ENCODE peak calls at places on chromosome 10, in eight cellular contexts. O is fibroblast of mammary gland, Y is Calu3, A is activated B cell treated with CpG ODN at 0.5 μM for 24 hours, M is H4, V is caudate nucleus, G is GM23248, I is lung. C is an unnamed sample.

GRCh38 chr10:77317221-77317620 is 320.4 kb downstream of the KCNMA1 start:
- DNase-seq in I (no peak), A (no peak), V (no peak), M (no peak), Y (no peak), O (no peak), G (no peak), C (no peak)

GRCh38 chr10:131779661-131780394 is 121.0 kb upstream of the PPP2R2D start:
- DNase-seq in M (no peak), O (no peak), V (no peak), A (no peak), G (no peak), Y (no peak), I (no peak), C (no peak)

GRCh38 chr10:7945469-7946187 is 108.9 kb upstream of the GATA3 start:
- DNase-seq in V (no peak), O (peak; percentile 61), Y (no peak), A (no peak), G (peak; percentile 63), I (no peak), M (no peak), C (peak; percentile 71)

GRCh38 chr10:11578802-11579255 is 32.6 kb downstream of the USP6NL start:
- DNase-seq in M (no peak), Y (no peak), A (no peak), V (no peak), I (no peak), O (no peak), G (no peak), C (no peak)

GRCh38 chr10:7311256-7312178 is 99.3 kb downstream of the SFMBT2 start:
- DNase-seq in Y (peak; percentile 12), O (peak; percentile 21), M (no peak), V (no peak), I (no peak), A (no peak), G (no peak), C (peak; percentile 71)

GRCh38 chr10:36313142-36313541 is 671.0 kb upstream of the FZD8 start:
- DNase-seq in V (no peak), M (peak; percentile 12), G (no peak), I (no peak), A (no peak), O (no peak), Y (no peak), C (no peak)

GRCh38 chr10:58436071-58436470 is 50.9 kb downstream of the TFAM start:
- DNase-seq in A (no peak), O (peak; percentile 24), G (no peak), V (no peak), Y (peak; percentile 87), M (peak; percentile 84), I (no peak), C (peak; percentile 22)

GRCh38 chr10:102408728-102409603 is 9.6 kb downstream of the PSD start:
- DNase-seq in A (peak; percentile 36), V (peak; percentile 52), I (no peak), M (no peak), Y (no peak), O (no peak), G (peak; percentile 73), C (no peak)

GRCh38 chr10:70440296-70441160 is 953 bp downstream of the NODAL start:
- DNase-seq in O (no peak), G (peak; percentile 32), M (no peak), I (no peak), V (no peak), A (no peak), Y (no peak), C (no peak)

GRCh38 chr10:113569576-113569975 is 16.7 kb downstream of the HABP2 start:
- DNase-seq in O (no peak), G (no peak), M (no peak), V (no peak), A (no peak), I (no peak), Y (no peak), C (no peak)

GRCh38 chr10:59829024-59829423 is 75.8 kb upstream of the MRLN start:
- DNase-seq in A (no peak), M (no peak), Y (no peak), O (no peak), I (no peak), V (no peak), G (no peak), C (no peak)

GRCh38 chr10:28179490-28180099 is 123.3 kb downstream of the MPP7 start:
- DNase-seq in A (no peak), G (peak; percentile 66), V (no peak), I (no peak), M (peak; percentile 52), O (peak; percentile 65), Y (peak; percentile 57), C (peak; percentile 53)

GRCh38 chr10:131663411-131663810 is 237.4 kb upstream of the PPP2R2D start:
- DNase-seq in M (no peak), Y (no peak), I (no peak), O (no peak), V (no peak), A (no peak), G (no peak), C (no peak)

GRCh38 chr10:117640406-117640805 is 97.9 kb downstream of the EMX2 start:
- DNase-seq in G (no peak), A (no peak), O (no peak), I (no peak), Y (no peak), M (no peak), V (no peak), C (no peak)

GRCh38 chr10:131777162-131777561 is 123.6 kb upstream of the PPP2R2D start:
- DNase-seq in A (no peak), G (no peak), M (no peak), I (no peak), V (no peak), O (no peak), Y (no peak), C (no peak)

GRCh38 chr10:131345691-131346090 is 34.2 kb upstream of the TCERG1L start:
- DNase-seq in O (no peak), I (no peak), V (no peak), G (no peak), A (no peak), M (no peak), Y (no peak), C (no peak)

GRCh38 chr10:73914036-73914435 is 3.1 kb downstream of the PLAU start:
- DNase-seq in M (no peak), O (no peak), I (no peak), G (no peak), V (no peak), A (no peak), Y (no peak), C (no peak)

GRCh38 chr10:24622781-24623301 is 100.8 kb downstream of the ARHGAP21 start:
- DNase-seq in A (no peak), M (no peak), I (no peak), O (peak; percentile 75), G (peak; percentile 32), V (no peak), Y (no peak), C (no peak)

GRCh38 chr10:118674226-118674919 is 78.9 kb upstream of the PRLHR start:
- DNase-seq in Y (no peak), O (no peak), G (no peak), A (no peak), I (no peak), M (no peak), V (no peak), C (no peak)

GRCh38 chr10:131002031-131002861 is 309.3 kb downstream of the TCERG1L start:
- DNase-seq in M (no peak), G (no peak), I (no peak), Y (no peak), O (no peak), V (no peak), A (no peak), C (no peak)

GRCh38 chr10:76973515-76974289 is 663.9 kb downstream of the KCNMA1 start:
- DNase-seq in G (peak; percentile 90), I (no peak), O (peak; percentile 84), V (no peak), M (peak; percentile 45), A (no peak), Y (no peak), C (peak; percentile 78)

GRCh38 chr10:119221666-119222065 is 14.3 kb downstream of the GRK5 start:
- DNase-seq in M (no peak), I (no peak), Y (no peak), V (no peak), G (no peak), A (no peak), O (peak; percentile 49), C (peak; percentile 24)

GRCh38 chr10:122492006-122492405 is 30.7 kb downstream of the HTRA1 start:
- DNase-seq in I (no peak), M (no peak), A (no peak), Y (no peak), O (no peak), G (peak; percentile 65), V (no peak), C (no peak)

GRCh38 chr10:100806356-100806645 is 60.9 kb downstream of the PAX2 start:
- DNase-seq in I (no peak), V (no peak), M (no peak), G (no peak), Y (no peak), O (no peak), A (no peak), C (no peak)

GRCh38 chr10:100341953-100342626 is 4.9 kb upstream of the SCD start:
- DNase-seq in V (no peak), Y (peak; percentile 68), M (peak; percentile 66), I (no peak), G (peak; percentile 76), A (no peak), O (peak; percentile 62), C (peak; percentile 61)

GRCh38 chr10:63798599-63799498 is 277.6 kb downstream of the REEP3 start:
- DNase-seq in V (no peak), I (peak; percentile 49), G (peak; percentile 91), M (peak; percentile 89), A (no peak), Y (peak; percentile 62), O (peak; percentile 91), C (peak; percentile 81)

GRCh38 chr10:70997236-70997635 is 108.9 kb upstream of the PCBD1 start:
- DNase-seq in I (no peak), V (no peak), M (no peak), Y (no peak), G (no peak), O (no peak), A (no peak), C (no peak)

GRCh38 chr10:24694086-24694485 is 29.6 kb downstream of the ARHGAP21 start:
- DNase-seq in V (no peak), M (no peak), Y (no peak), I (no peak), O (peak; percentile 23), G (peak; percentile 19), A (no peak), C (peak; percentile 59)

GRCh38 chr10:129861776-129862530 is 102.1 kb downstream of the EBF3 start:
- DNase-seq in V (no peak), Y (no peak), G (no peak), A (no peak), I (no peak), M (no peak), O (no peak), C (no peak)

GRCh38 chr10:69242037-69242843 is 22.1 kb downstream of the HKDC1 start:
- DNase-seq in O (no peak), A (no peak), V (no peak), G (no peak), Y (no peak), M (no peak), I (no peak), C (no peak)

GRCh38 chr10:23478570-23478969 is 39.7 kb downstream of the OTUD1 start:
- DNase-seq in Y (no peak), M (no peak), G (peak; percentile 24), I (no peak), O (peak; percentile 44), A (no peak), V (no peak), C (no peak)

GRCh38 chr10:97597778-97598177 is 8.3 kb downstream of the C10orf62 start:
- DNase-seq in Y (no peak), V (no peak), O (no peak), A (no peak), I (no peak), M (no peak), G (peak; percentile 17), C (no peak)

GRCh38 chr10:49649294-49649693 is 30.2 kb upstream of the C10orf53 start:
- DNase-seq in O (no peak), M (no peak), I (no peak), G (peak; percentile 14), V (no peak), Y (no peak), A (no peak), C (no peak)

GRCh38 chr10:104332243-104333036 is 5.8 kb downstream of the ITPRIP start:
- DNase-seq in A (no peak), I (no peak), V (no peak), M (no peak), Y (no peak), G (no peak), O (peak; percentile 38), C (no peak)